ENCODE peak calls at places on chromosomes 13 and 19, in seven cellular contexts. R is CD8-positive, alpha-beta T cell; X is fibroblast of lung; E is aorta; C is tibial nerve; S is hepatocyte; I is bronchial epithelial cell. M is an unnamed sample.

GRCh38 chr19:49212302-49212701 is 54.7 kb downstream of the TRPM4 start:
- DNase-seq in R (no peak), X (peak; percentile 11), E (no peak), C (no peak), S (no peak), I (peak; percentile 42), M (no peak)

GRCh38 chr13:112756967-112757758 is 67.3 kb downstream of the ATP11A start:
- DNase-seq in R (no peak), X (no peak), E (no peak), C (no peak), S (peak; percentile 39), I (no peak), M (no peak)

GRCh38 chr13:80363890-80364503 is 23.1 kb upstream of the SPRY2 start:
- DNase-seq in R (no peak), X (peak; percentile 64), E (no peak), C (no peak), S (peak; percentile 47), I (peak; percentile 14), M (no peak)

GRCh38 chr19:39483141-39483540 is 2.5 kb downstream of the TIMM50 start:
- DNase-seq in R (no peak), X (no peak), E (no peak), C (no peak), S (no peak), I (no peak), M (no peak)

GRCh38 chr19:44576843-44577565 is 36.4 kb upstream of the IGSF23 start:
- DNase-seq in R (no peak), X (peak; percentile 40), E (no peak), C (no peak), S (peak; percentile 84), I (peak; percentile 58), M (peak; percentile 25)

GRCh38 chr13:113585828-113586355 is 1.3 kb downstream of the TFDP1 start:
- DNase-seq in R (no peak), X (no peak), E (peak; percentile 30), C (no peak), S (no peak), I (no peak), M (no peak)

GRCh38 chr13:21901772-21902708 is 231.2 kb downstream of the FGF9 start:
- DNase-seq in R (no peak), X (peak; percentile 2), E (no peak), C (no peak), S (no peak), I (no peak), M (no peak)

GRCh38 chr19:55082023-55082851 is 6.6 kb downstream of the EPS8L1 start:
- DNase-seq in R (peak; percentile 51), X (peak; percentile 34), E (no peak), C (no peak), S (peak; percentile 44), I (no peak), M (no peak)

GRCh38 chr19:13100871-13101589 is 1.6 kb downstream of the LYL1 start:
- DNase-seq in R (no peak), X (no peak), E (no peak), C (no peak), S (no peak), I (no peak), M (no peak)

GRCh38 chr13:20848203-20848602 is 54.3 kb downstream of the XPO4 start:
- DNase-seq in R (no peak), X (no peak), E (no peak), C (no peak), S (no peak), I (no peak), M (no peak)

GRCh38 chr19:29845576-29846176 is 33.9 kb downstream of the CCNE1 start:
- DNase-seq in R (no peak), X (no peak), E (peak; percentile 58), C (no peak), S (peak; percentile 66), I (peak; percentile 22), M (no peak)

GRCh38 chr13:106573279-106573831 is 5.4 kb upstream of the ARGLU1 start:
- DNase-seq in R (no peak), X (peak; percentile 68), E (no peak), C (no peak), S (no peak), I (no peak), M (no peak)

GRCh38 chr13:105334211-105334610 is 1201.3 kb downstream of the EFNB2 start:
- DNase-seq in R (no peak), X (peak; percentile 51), E (no peak), C (no peak), S (no peak), I (no peak), M (no peak)

GRCh38 chr19:5131031-5131865 is 162.3 kb downstream of the KDM4B start:
- DNase-seq in R (peak; percentile 79), X (no peak), E (no peak), C (no peak), S (peak; percentile 70), I (no peak), M (no peak)

GRCh38 chr19:10995926-10996600 is 35.2 kb downstream of the SMARCA4 start:
- DNase-seq in R (no peak), X (no peak), E (no peak), C (no peak), S (no peak), I (no peak), M (no peak)

GRCh38 chr13:106297283-106297682 is 238.2 kb downstream of the EFNB2 start:
- DNase-seq in R (no peak), X (no peak), E (no peak), C (no peak), S (no peak), I (no peak), M (no peak)

GRCh38 chr19:33397536-33398360 is 24.2 kb downstream of the CEBPG start:
- DNase-seq in R (no peak), X (no peak), E (peak; percentile 31), C (peak; percentile 8), S (no peak), I (no peak), M (no peak)

GRCh38 chr19:887072-887471 is 5.9 kb downstream of the MED16 start:
- DNase-seq in R (no peak), X (peak; percentile 59), E (no peak), C (no peak), S (peak; percentile 59), I (no peak), M (no peak)

GRCh38 chr19:887599-887998 is 5.4 kb downstream of the MED16 start:
- DNase-seq in R (no peak), X (no peak), E (no peak), C (no peak), S (no peak), I (no peak), M (no peak)

GRCh38 chr19:889662-890295 is 3.2 kb downstream of the MED16 start:
- DNase-seq in R (no peak), X (no peak), E (no peak), C (no peak), S (no peak), I (no peak), M (no peak)

GRCh38 chr19:890831-891230 is 2.2 kb downstream of the MED16 start:
- DNase-seq in R (no peak), X (no peak), E (no peak), C (no peak), S (no peak), I (no peak), M (no peak)

DNA sequence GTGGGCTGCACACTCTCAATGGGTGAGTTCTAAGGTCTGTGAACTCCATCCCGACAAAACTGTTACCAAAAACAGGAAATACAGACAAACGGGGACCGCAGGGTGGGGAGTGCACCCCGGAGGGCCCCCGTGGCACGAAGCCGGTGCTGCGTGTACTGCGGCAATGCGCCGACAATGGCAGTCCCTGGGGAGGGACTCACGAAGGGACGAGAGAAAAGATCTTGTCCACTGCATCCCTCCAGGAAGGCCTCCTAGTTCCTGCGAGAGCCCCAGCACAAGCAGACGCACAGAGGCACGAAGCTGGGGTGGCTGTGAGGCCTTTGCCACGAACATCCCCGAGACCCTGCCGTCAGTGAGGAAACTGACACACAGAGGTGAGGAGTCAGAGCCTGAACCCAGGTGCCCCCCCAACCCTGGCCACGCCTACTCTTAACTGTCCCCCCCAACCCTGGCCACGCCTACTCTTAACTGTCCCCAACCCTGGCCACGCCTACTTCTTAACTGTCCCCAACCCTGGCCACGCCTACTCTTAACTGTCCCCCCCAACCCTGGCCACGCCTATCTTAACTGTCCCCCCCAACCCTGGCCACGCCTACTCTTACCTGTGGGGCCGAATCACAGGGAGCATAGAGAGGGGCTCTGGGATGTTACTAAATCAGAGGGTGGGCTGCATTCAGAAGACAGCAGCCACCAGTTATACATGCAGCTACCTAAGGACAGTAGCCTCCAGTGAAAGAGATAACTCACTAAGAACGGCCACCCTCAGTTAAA is 4.2 kb downstream of the MED16 start:
- DNase-seq in R (peak; percentile 70), X (no peak), E (no peak), C (no peak), S (no peak), I (no peak), M (no peak)
- H3K27me3 ChIP-seq in R (no peaks in the 10 kb centered on the region), X (no peaks in the 10 kb centered on the region), E (no peaks in the 10 kb centered on the region), C (no peaks in the 10 kb centered on the region), S (no peaks in the 10 kb centered on the region), I (no peaks in the 10 kb centered on the region), M (no peaks in the 10 kb centered on the region)

GRCh38 chr13:39394811-39395685 is 207.9 kb downstream of the LHFPL6 start:
- DNase-seq in R (no peak), X (no peak), E (peak; percentile 51), C (no peak), S (no peak), I (no peak), M (no peak)
- H3K27me3 ChIP-seq in R (no peaks in the 10 kb centered on the region), X (no peaks in the 10 kb centered on the region), E (no peaks in the 10 kb centered on the region), C (no peaks in the 10 kb centered on the region), S (no peaks in the 10 kb centered on the region), I (no peaks in the 10 kb centered on the region), M (peaks cover 14% of the 10 kb centered on the region)

GRCh38 chr19:41784337-41785239 is 11.8 kb upstream of the CEACAM3 start:
- DNase-seq in R (no peak), X (no peak), E (no peak), C (no peak), S (no peak), I (no peak), M (no peak)

DNA sequence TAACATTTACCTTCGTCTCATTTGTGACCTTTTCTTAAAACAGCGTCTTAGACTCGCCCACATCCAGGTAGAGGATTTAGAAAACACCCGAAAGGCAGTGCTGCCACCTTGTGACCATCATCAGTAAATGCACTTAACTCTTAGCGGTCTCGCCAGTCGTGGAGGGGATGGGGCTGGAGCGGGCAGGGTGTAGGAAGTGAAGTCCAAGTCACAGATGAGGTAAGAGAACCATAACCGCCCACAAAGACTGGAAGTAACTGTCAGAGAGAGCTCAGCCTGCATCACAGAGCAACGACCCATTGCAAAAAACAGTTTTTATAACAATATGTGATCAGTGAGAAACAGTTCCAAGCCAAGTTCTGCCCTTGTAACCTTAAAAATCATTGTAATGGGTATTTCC is 10.7 kb upstream of the CEACAM3 start:
- DNase-seq in R (peak; percentile 71), X (peak; percentile 68), E (peak; percentile 63), C (no peak), S (peak; percentile 84), I (peak; percentile 78), M (peak; percentile 93)
- H3K27me3 ChIP-seq in R (no peaks in the 10 kb centered on the region), X (peaks cover 5% of the 10 kb centered on the region), E (no peaks in the 10 kb centered on the region), C (no peaks in the 10 kb centered on the region), S (peaks cover 9% of the 10 kb centered on the region), I (peaks cover 8% of the 10 kb centered on the region), M (no peaks in the 10 kb centered on the region)

GRCh38 chr19:3353493-3353892 is 12.9 kb upstream of the NFIC start:
- DNase-seq in R (no peak), X (no peak), E (no peak), C (no peak), S (no peak), I (no peak), M (no peak)
- H3K27me3 ChIP-seq in R (no peaks in the 10 kb centered on the region), X (no peaks in the 10 kb centered on the region), E (no peaks in the 10 kb centered on the region), C (no peaks in the 10 kb centered on the region), S (peaks cover 31% of the 10 kb centered on the region), I (peaks cover 5% of the 10 kb centered on the region), M (peaks cover 23% of the 10 kb centered on the region)